ENCODE peak calls at places on chromosomes 16 and 17, in six cellular contexts. One of them, this sample, is unnamed.

GRCh38 chr17:47982091-47982617 is 11.2 kb downstream of the CDK5RAP3 start:
- DNase-seq in SK-N-SH: peak
- DNase-seq in H1: no peak
- DNase-seq in K562: peak
- DNase-seq in GM12878: no peak
- DNase-seq in GM12892: no peak
- DNase-seq in this sample: no peak

GRCh38 chr17:49051269-49051668 is 54.1 kb downstream of the IGF2BP1 start:
- DNase-seq in GM12878: no peak
- DNase-seq in SK-N-SH: no peak
- DNase-seq in K562: no peak
- DNase-seq in H1: no peak
- DNase-seq in GM12892: no peak
- DNase-seq in this sample: no peak

GRCh38 chr17:9072626-9073339 is 51.5 kb downstream of the NTN1 start:
- DNase-seq in K562: no peak
- DNase-seq in SK-N-SH: no peak
- DNase-seq in GM12892: no peak
- DNase-seq in GM12878: no peak
- DNase-seq in H1: no peak
- DNase-seq in this sample: no peak

GRCh38 chr17:62179525-62180161 is 114.6 kb upstream of the MED13 start:
- DNase-seq in GM12892: no peak
- DNase-seq in H1: no peak
- DNase-seq in GM12878: no peak
- DNase-seq in K562: peak
- DNase-seq in SK-N-SH: no peak
- DNase-seq in this sample: no peak

GRCh38 chr16:23026777-23027362 is 122.4 kb downstream of the USP31 start:
- DNase-seq in GM12878: no peak
- DNase-seq in SK-N-SH: no peak
- DNase-seq in H1: peak
- DNase-seq in K562: no peak
- DNase-seq in GM12892: no peak
- DNase-seq in this sample: no peak

GRCh38 chr17:31830971-31831755 is 27.9 kb downstream of the COPRS start:
- DNase-seq in GM12892: no peak
- DNase-seq in K562: no peak
- DNase-seq in H1: no peak
- DNase-seq in GM12878: no peak
- DNase-seq in SK-N-SH: no peak
- DNase-seq in this sample: no peak

GRCh38 chr16:27972500-27972899 is 91.0 kb downstream of the GSG1L start:
- DNase-seq in GM12878: peak
- DNase-seq in GM12892: peak
- DNase-seq in K562: peak
- DNase-seq in H1: peak
- DNase-seq in SK-N-SH: peak
- DNase-seq in this sample: peak

GRCh38 chr16:21167929-21168602 is 9.6 kb downstream of the LDAF1 start:
- DNase-seq in H1: no peak
- DNase-seq in GM12878: no peak
- DNase-seq in GM12892: no peak
- DNase-seq in SK-N-SH: no peak
- DNase-seq in K562: no peak
- DNase-seq in this sample: no peak

GRCh38 chr17:304461-304860 is 48.1 kb downstream of the RPH3AL start:
- DNase-seq in K562: no peak
- DNase-seq in GM12878: no peak
- DNase-seq in SK-N-SH: no peak
- DNase-seq in H1: peak
- DNase-seq in GM12892: no peak
- DNase-seq in this sample: no peak

DNA sequence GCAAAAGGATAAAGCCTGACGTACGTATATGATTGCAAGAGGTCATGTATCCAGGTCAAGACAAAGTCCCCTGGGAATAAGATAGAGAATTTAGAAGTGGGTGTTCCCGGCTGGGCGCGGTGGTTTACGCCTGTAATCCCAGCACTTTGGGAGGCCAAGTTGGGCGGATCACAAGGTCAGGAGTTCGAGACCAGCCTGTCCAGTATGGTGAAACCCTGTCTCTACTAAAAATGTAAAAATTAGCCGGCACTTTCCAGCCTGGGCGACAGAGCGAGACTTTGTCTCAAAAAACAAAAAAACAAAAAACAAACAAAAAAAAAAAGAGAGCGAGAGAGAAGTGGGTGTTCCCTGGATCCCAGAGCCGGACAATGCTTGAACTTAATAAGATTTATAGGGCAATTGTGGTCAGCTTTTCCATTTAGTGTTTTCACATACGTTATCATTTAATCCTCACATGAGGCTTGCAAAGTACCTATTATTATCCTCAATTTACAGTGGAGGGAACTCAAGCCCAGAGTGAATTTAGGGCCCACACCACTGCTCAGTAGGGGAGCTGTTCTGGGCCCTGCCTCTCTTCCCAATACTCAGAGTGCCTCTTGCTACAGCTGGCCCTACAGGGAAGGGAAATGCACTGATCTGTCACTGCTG is 481 bp upstream of the GLTPD2 start:
- DNase-seq in K562: no peak
- DNase-seq in GM12878: no peak
- DNase-seq in H1: no peak
- DNase-seq in GM12892: no peak
- DNase-seq in SK-N-SH: no peak
- DNase-seq in this sample: no peak
- TF ChIP-seq TAF1 in K562: no peak
- TF ChIP-seq TAF1 in GM12878: no peak
- TF ChIP-seq TAF1 in H1: no peak
- TF ChIP-seq TAF1 in GM12892: no peak
- TF ChIP-seq TAF1 in SK-N-SH: no peak
- TF ChIP-seq TAF1 in this sample: no peak

GRCh38 chr16:85180047-85180878 is 68.0 kb upstream of the CIBAR2 start:
- DNase-seq in GM12892: no peak
- DNase-seq in K562: no peak
- DNase-seq in SK-N-SH: peak
- DNase-seq in H1: no peak
- DNase-seq in GM12878: no peak
- DNase-seq in this sample: no peak
- TF ChIP-seq TAF1 in GM12892: no peak
- TF ChIP-seq TAF1 in K562: no peak
- TF ChIP-seq TAF1 in SK-N-SH: no peak
- TF ChIP-seq TAF1 in H1: no peak
- TF ChIP-seq TAF1 in GM12878: no peak
- TF ChIP-seq TAF1 in this sample: no peak

GRCh38 chr17:28085766-28086165 is 43.3 kb downstream of the NLK start:
- DNase-seq in GM12892: no peak
- DNase-seq in GM12878: no peak
- DNase-seq in K562: no peak
- DNase-seq in H1: no peak
- DNase-seq in SK-N-SH: no peak
- DNase-seq in this sample: no peak

GRCh38 chr17:28086519-28086918 is 44.0 kb downstream of the NLK start:
- DNase-seq in K562: no peak
- DNase-seq in GM12878: no peak
- DNase-seq in SK-N-SH: no peak
- DNase-seq in H1: no peak
- DNase-seq in GM12892: no peak
- DNase-seq in this sample: no peak

GRCh38 chr17:28090551-28090950 is 48.1 kb downstream of the NLK start:
- DNase-seq in GM12878: no peak
- DNase-seq in GM12892: no peak
- DNase-seq in H1: no peak
- DNase-seq in SK-N-SH: no peak
- DNase-seq in K562: no peak
- DNase-seq in this sample: no peak

GRCh38 chr17:28092109-28092508 is 49.6 kb downstream of the NLK start:
- DNase-seq in H1: no peak
- DNase-seq in GM12892: no peak
- DNase-seq in GM12878: no peak
- DNase-seq in K562: no peak
- DNase-seq in SK-N-SH: no peak
- DNase-seq in this sample: no peak

DNA sequence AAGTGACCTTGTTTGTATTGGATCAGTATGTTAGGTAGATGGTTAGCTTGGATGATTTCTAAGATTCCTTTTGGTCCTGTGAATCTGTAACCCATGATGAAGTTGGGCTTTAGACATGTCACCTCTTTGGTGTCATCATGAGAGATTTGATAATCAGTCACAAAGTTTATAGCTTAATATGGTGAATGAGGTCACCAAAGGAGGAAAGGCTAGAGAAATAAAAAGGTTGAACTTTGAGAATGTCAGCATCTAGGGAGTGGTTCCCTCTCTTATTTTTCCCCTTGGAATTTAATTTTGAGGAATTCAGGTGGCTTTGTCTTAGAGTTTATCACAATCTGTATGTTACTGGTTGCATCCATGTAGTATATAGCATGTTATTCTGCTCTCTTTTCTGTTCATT is 45.3 kb downstream of the NLK start:
- DNase-seq in H1: no peak
- DNase-seq in K562: no peak
- DNase-seq in GM12892: no peak
- DNase-seq in SK-N-SH: no peak
- DNase-seq in GM12878: no peak
- DNase-seq in this sample: no peak
- TF ChIP-seq TAF1 in H1: no peak
- TF ChIP-seq TAF1 in K562: no peak
- TF ChIP-seq TAF1 in GM12892: no peak
- TF ChIP-seq TAF1 in SK-N-SH: no peak
- TF ChIP-seq TAF1 in GM12878: no peak
- TF ChIP-seq TAF1 in this sample: no peak

GRCh38 chr17:39719563-39719962 is 10.8 kb downstream of the MIEN1 start:
- DNase-seq in K562: no peak
- DNase-seq in SK-N-SH: no peak
- DNase-seq in GM12892: no peak
- DNase-seq in H1: no peak
- DNase-seq in GM12878: no peak
- DNase-seq in this sample: no peak
- TF ChIP-seq TAF1 in K562: no peak
- TF ChIP-seq TAF1 in SK-N-SH: no peak
- TF ChIP-seq TAF1 in GM12892: no peak
- TF ChIP-seq TAF1 in H1: no peak
- TF ChIP-seq TAF1 in GM12878: no peak
- TF ChIP-seq TAF1 in this sample: no peak

GRCh38 chr17:27919120-27919519 is 26.0 kb upstream of the LYRM9 start:
- DNase-seq in SK-N-SH: no peak
- DNase-seq in GM12892: no peak
- DNase-seq in H1: no peak
- DNase-seq in K562: no peak
- DNase-seq in GM12878: no peak
- DNase-seq in this sample: no peak
- TF ChIP-seq TAF1 in SK-N-SH: no peak
- TF ChIP-seq TAF1 in GM12892: no peak
- TF ChIP-seq TAF1 in H1: no peak
- TF ChIP-seq TAF1 in K562: no peak
- TF ChIP-seq TAF1 in GM12878: no peak
- TF ChIP-seq TAF1 in this sample: no peak

GRCh38 chr17:16374129-16374528 is 6.8 kb upstream of the UBB start:
- DNase-seq in SK-N-SH: no peak
- DNase-seq in K562: no peak
- DNase-seq in GM12892: no peak
- DNase-seq in H1: no peak
- DNase-seq in GM12878: no peak
- DNase-seq in this sample: no peak

GRCh38 chr17:16374539-16374938 is 6.4 kb upstream of the UBB start:
- DNase-seq in H1: no peak
- DNase-seq in SK-N-SH: no peak
- DNase-seq in GM12878: no peak
- DNase-seq in GM12892: no peak
- DNase-seq in K562: no peak
- DNase-seq in this sample: no peak

DNA sequence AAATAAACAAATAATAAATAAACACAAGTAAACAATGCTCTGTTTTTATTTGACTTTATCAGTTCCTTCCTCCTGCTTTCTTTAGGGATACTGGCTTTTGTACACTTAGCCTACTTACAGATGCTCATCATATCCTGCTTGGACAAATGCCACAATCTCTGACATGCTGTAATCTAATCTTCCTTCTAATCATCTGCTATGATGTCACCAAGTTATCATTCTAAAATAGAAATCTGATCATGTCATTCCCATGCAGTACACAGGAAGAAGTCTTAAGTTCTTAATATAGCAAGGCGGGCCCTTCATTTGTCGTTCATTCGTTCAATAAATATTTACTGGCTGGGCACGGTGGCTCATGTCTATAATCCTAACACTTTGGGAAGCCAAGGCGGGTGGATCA is 9.1 kb upstream of the UBB start:
- DNase-seq in GM12892: no peak
- DNase-seq in GM12878: no peak
- DNase-seq in SK-N-SH: peak
- DNase-seq in H1: no peak
- DNase-seq in K562: no peak
- DNase-seq in this sample: no peak
- TF ChIP-seq TAF1 in GM12892: no peak
- TF ChIP-seq TAF1 in GM12878: no peak
- TF ChIP-seq TAF1 in SK-N-SH: no peak
- TF ChIP-seq TAF1 in H1: no peak
- TF ChIP-seq TAF1 in K562: no peak
- TF ChIP-seq TAF1 in this sample: no peak

DNA sequence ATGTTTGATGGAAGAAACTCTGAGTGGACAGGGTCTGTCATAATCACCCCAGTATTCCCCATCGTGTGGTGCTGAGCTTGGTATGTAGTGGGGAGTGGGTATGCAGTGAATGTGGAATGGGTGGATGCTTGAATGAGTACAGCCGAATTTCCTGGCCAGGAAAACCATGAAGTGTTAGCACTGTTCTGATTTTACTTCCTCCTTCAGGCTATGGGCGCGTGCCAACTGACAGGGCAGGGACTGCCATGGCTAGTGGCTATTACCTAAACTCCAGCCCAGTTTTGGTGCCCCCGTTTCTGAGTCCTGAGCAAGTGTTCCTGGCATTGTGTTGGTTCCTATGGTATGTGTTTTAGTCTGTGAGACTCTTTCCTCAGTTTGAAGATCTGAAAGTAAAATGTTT is 48.6 kb downstream of the PRKCA start:
- DNase-seq in GM12878: no peak
- DNase-seq in SK-N-SH: no peak
- DNase-seq in GM12892: no peak
- DNase-seq in K562: no peak
- DNase-seq in H1: no peak
- DNase-seq in this sample: no peak
- TF ChIP-seq TAF1 in GM12878: no peak
- TF ChIP-seq TAF1 in SK-N-SH: no peak
- TF ChIP-seq TAF1 in GM12892: no peak
- TF ChIP-seq TAF1 in K562: no peak
- TF ChIP-seq TAF1 in H1: no peak
- TF ChIP-seq TAF1 in this sample: no peak

GRCh38 chr17:75509528-75510258 is 5.6 kb downstream of the CASKIN2 start:
- DNase-seq in GM12878: no peak
- DNase-seq in H1: no peak
- DNase-seq in GM12892: no peak
- DNase-seq in SK-N-SH: no peak
- DNase-seq in K562: no peak
- DNase-seq in this sample: no peak
- TF ChIP-seq TAF1 in GM12878: no peak
- TF ChIP-seq TAF1 in H1: no peak
- TF ChIP-seq TAF1 in GM12892: no peak
- TF ChIP-seq TAF1 in SK-N-SH: no peak
- TF ChIP-seq TAF1 in K562: no peak
- TF ChIP-seq TAF1 in this sample: no peak

This sample was measured in GM12891.